ENCODE peak calls at places on chromosomes 6 and 20, in eight cellular contexts. Z, B, M, Y, J, S, D and K are unnamed samples.

GRCh38 chr6:122381494-122382083 is 17.9 kb upstream of the HSF2 start:
- DNase-seq in Z (no peak), B (no peak), M (peak), Y (peak), J (peak), S (peak), D (peak), K (peak)

GRCh38 chr20:1505361-1505760 is 14.1 kb upstream of the SIRPB2 start:
- DNase-seq in Z (no peak), B (no peak), M (no peak), Y (no peak), J (no peak), S (no peak), D (no peak), K (no peak)

GRCh38 chr6:108937170-108937569 is 88.9 kb downstream of the ARMC2 start:
- DNase-seq in Z (no peak), B (no peak), M (no peak), Y (no peak), J (peak), S (no peak), D (no peak), K (no peak)

GRCh38 chr6:156310701-156311100 is 466.5 kb upstream of the ARID1B start:
- DNase-seq in Z (no peak), B (no peak), M (no peak), Y (no peak), J (no peak), S (no peak), D (no peak), K (no peak)

GRCh38 chr20:38091447-38092216 is 58.1 kb downstream of the RPRD1B start:
- DNase-seq in Z (no peak), B (no peak), M (no peak), Y (no peak), J (no peak), S (peak), D (peak), K (no peak)

GRCh38 chr6:91268941-91269340 is 682.1 kb upstream of the MAP3K7 start:
- DNase-seq in Z (no peak), B (no peak), M (no peak), Y (peak), J (no peak), S (no peak), D (peak), K (no peak)

GRCh38 chr6:129353067-129353466 is 356.9 kb downstream of the ARHGAP18 start:
- DNase-seq in Z (peak), B (no peak), M (peak), Y (no peak), J (no peak), S (no peak), D (no peak), K (no peak)

GRCh38 chr6:87197547-87197946 is 42.2 kb downstream of the ZNF292 start:
- DNase-seq in Z (no peak), B (no peak), M (no peak), Y (no peak), J (no peak), S (no peak), D (no peak), K (no peak)

GRCh38 chr20:61387204-61387958 is 135.3 kb downstream of the CDH4 start:
- DNase-seq in Z (no peak), B (no peak), M (peak), Y (peak), J (no peak), S (peak), D (peak), K (no peak)

GRCh38 chr6:11491998-11492397 is 45.6 kb upstream of the TMEM170B start:
- DNase-seq in Z (no peak), B (no peak), M (no peak), Y (no peak), J (no peak), S (no peak), D (no peak), K (no peak)

GRCh38 chr6:47195251-47195650 is 114.5 kb downstream of the TNFRSF21 start:
- DNase-seq in Z (no peak), B (no peak), M (peak), Y (no peak), J (no peak), S (peak), D (peak), K (no peak)

GRCh38 chr6:7243188-7243942 is 69.6 kb downstream of the SSR1 start:
- DNase-seq in Z (no peak), B (peak), M (peak), Y (peak), J (peak), S (peak), D (peak), K (peak)

GRCh38 chr20:24488064-24488799 is 18.8 kb downstream of the SYNDIG1 start:
- DNase-seq in Z (no peak), B (no peak), M (no peak), Y (no peak), J (no peak), S (no peak), D (no peak), K (no peak)

GRCh38 chr20:59525500-59526241 is 78.7 kb upstream of the PHACTR3 start:
- DNase-seq in Z (no peak), B (no peak), M (peak), Y (peak), J (peak), S (peak), D (peak), K (no peak)

GRCh38 chr6:10613693-10614092 is 80.7 kb downstream of the C6orf52 start:
- DNase-seq in Z (no peak), B (no peak), M (no peak), Y (peak), J (no peak), S (no peak), D (no peak), K (no peak)

GRCh38 chr20:18443841-18444240 is 23.0 kb downstream of the DZANK1 start:
- DNase-seq in Z (no peak), B (no peak), M (no peak), Y (peak), J (no peak), S (peak), D (peak), K (no peak)

GRCh38 chr6:68238097-68238597 is 396.9 kb upstream of the ADGRB3 start:
- DNase-seq in Z (no peak), B (no peak), M (no peak), Y (peak), J (no peak), S (no peak), D (peak), K (no peak)

GRCh38 chr20:32742322-32743236 is 688 bp downstream of the COMMD7 start:
- DNase-seq in Z (no peak), B (no peak), M (no peak), Y (no peak), J (no peak), S (no peak), D (no peak), K (no peak)

GRCh38 chr6:37038297-37039198 is 33.1 kb downstream of the FGD2 start:
- DNase-seq in Z (peak), B (peak), M (peak), Y (peak), J (no peak), S (peak), D (peak), K (peak)

GRCh38 chr6:143901885-143902708 is 37.8 kb downstream of the ZC2HC1B start:
- DNase-seq in Z (no peak), B (no peak), M (no peak), Y (peak), J (no peak), S (peak), D (peak), K (no peak)

GRCh38 chr6:146546440-146546839 is 2.8 kb downstream of the RAB32 start:
- DNase-seq in Z (no peak), B (no peak), M (peak), Y (peak), J (no peak), S (peak), D (peak), K (peak)

GRCh38 chr20:58852559-58853271 is at the start of gene GNAS:
- DNase-seq in Z (peak), B (peak), M (peak), Y (peak), J (no peak), S (peak), D (peak), K (no peak)

GRCh38 chr6:22882581-22882980 is 313.2 kb downstream of the HDGFL1 start:
- DNase-seq in Z (no peak), B (no peak), M (no peak), Y (no peak), J (no peak), S (no peak), D (peak), K (no peak)

GRCh38 chr6:157150076-157150475 is 173.2 kb downstream of the TMEM242 start:
- DNase-seq in Z (no peak), B (no peak), M (no peak), Y (peak), J (no peak), S (peak), D (peak), K (no peak)

GRCh38 chr6:14804444-14805210 is 441.2 kb upstream of the JARID2 start:
- DNase-seq in Z (peak), B (peak), M (peak), Y (peak), J (no peak), S (peak), D (peak), K (peak)

GRCh38 chr6:53587291-53587690 is 42.4 kb upstream of the GCLC start:
- DNase-seq in Z (no peak), B (no peak), M (no peak), Y (no peak), J (no peak), S (no peak), D (no peak), K (no peak)

GRCh38 chr20:49345538-49345937 is 67.7 kb upstream of the ZNFX1 start:
- DNase-seq in Z (no peak), B (no peak), M (peak), Y (peak), J (no peak), S (peak), D (peak), K (peak)

GRCh38 chr6:113363866-113364265 is 493.3 kb upstream of the MARCKS start:
- DNase-seq in Z (no peak), B (no peak), M (no peak), Y (peak), J (no peak), S (peak), D (no peak), K (no peak)

GRCh38 chr6:30194797-30195690 is 18.2 kb downstream of the TRIM26 start:
- DNase-seq in Z (no peak), B (no peak), M (no peak), Y (no peak), J (no peak), S (no peak), D (peak), K (no peak)

GRCh38 chr6:144602523-144603180 is 317.5 kb downstream of the UTRN start:
- DNase-seq in Z (no peak), B (no peak), M (no peak), Y (no peak), J (no peak), S (no peak), D (no peak), K (no peak)

GRCh38 chr6:41028618-41029486 is 10.2 kb downstream of the UNC5CL start:
- DNase-seq in Z (no peak), B (no peak), M (no peak), Y (peak), J (no peak), S (no peak), D (no peak), K (no peak)

GRCh38 chr20:39960522-39961420 is 728.3 kb downstream of the MAFB start:
- DNase-seq in Z (no peak), B (no peak), M (peak), Y (no peak), J (no peak), S (no peak), D (no peak), K (no peak)

GRCh38 chr20:8124639-8125038 is 7.4 kb upstream of the PLCB1 start:
- DNase-seq in Z (no peak), B (no peak), M (no peak), Y (no peak), J (no peak), S (peak), D (no peak), K (no peak)

GRCh38 chr20:62447143-62447869 is 20.0 kb upstream of the RBBP8NL start:
- DNase-seq in Z (no peak), B (no peak), M (no peak), Y (no peak), J (no peak), S (no peak), D (no peak), K (no peak)

GRCh38 chr6:163986313-163986712 is 571.8 kb downstream of the QKI start:
- DNase-seq in Z (no peak), B (no peak), M (no peak), Y (peak), J (no peak), S (peak), D (peak), K (no peak)

GRCh38 chr6:91276315-91276714 is 689.4 kb upstream of the MAP3K7 start:
- DNase-seq in Z (no peak), B (no peak), M (no peak), Y (peak), J (no peak), S (peak), D (peak), K (no peak)

GRCh38 chr20:3080939-3081388 is 3.6 kb downstream of the AVP start:
- DNase-seq in Z (no peak), B (no peak), M (peak), Y (no peak), J (no peak), S (peak), D (no peak), K (peak)

GRCh38 chr6:121006024-121006423 is 328.3 kb downstream of the TBC1D32 start:
- DNase-seq in Z (no peak), B (no peak), M (no peak), Y (no peak), J (no peak), S (no peak), D (no peak), K (no peak)

GRCh38 chr6:159267165-159267564 is 98.0 kb downstream of the FNDC1 start:
- DNase-seq in Z (no peak), B (no peak), M (no peak), Y (no peak), J (no peak), S (no peak), D (peak), K (no peak)

GRCh38 chr6:79334674-79335073 is 100.2 kb upstream of the HMGN3 start:
- DNase-seq in Z (no peak), B (no peak), M (no peak), Y (no peak), J (no peak), S (no peak), D (no peak), K (no peak)

DNA sequence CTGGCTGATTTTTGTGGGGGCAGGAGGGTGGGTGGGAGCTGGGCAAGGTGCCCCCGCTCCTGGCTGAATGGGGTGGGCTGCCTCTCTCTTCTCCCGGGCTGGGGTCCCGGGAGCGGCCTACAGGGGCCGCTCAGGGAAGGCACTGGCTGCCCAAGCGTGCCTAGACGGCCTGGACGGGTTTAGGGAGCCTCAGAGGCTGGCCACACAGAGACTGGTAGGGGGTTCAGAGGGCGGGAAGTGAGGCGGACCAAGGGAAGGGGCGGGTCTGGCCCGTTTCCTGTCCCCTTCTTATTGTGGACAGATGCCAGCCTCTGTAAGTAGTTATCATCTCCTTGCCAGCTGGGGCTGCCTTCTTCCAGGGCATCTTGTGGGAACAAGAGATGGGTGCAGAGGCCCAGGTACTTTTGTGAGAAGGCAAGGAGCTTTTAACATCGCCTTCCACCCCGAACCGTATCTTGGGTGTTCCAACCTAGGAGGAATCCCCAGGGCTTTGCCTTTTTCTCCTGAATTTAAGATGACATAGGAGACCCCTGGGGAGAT is 437 bp downstream of the CD40 start:
- DNase-seq in Z (peak), B (peak), M (peak), Y (no peak), J (no peak), S (no peak), D (no peak), K (peak)
- TF ChIP-seq CTCF in Z (no peak), B (no peak), M (no peak), Y (no peak), J (no peak), S (no peak), D (no peak), K (no peak)

DNA sequence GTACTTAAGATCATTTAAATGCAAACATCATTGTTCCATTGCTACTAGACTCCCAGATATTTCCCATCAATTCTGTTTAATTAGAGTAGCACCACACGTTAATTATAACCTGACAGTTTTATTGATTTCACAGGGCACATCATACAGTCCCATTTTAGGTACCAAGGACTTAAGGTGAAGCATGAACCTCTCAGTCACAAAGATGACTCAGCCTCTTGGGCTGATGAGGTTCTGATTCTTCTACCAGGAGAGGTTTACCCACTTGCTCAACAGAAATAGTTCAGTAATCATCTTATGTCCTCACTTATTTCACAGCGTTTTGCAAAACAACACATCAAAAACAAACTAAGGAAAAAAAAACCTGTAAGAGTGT is 98.5 kb downstream of the HIVEP2 start:
- DNase-seq in Z (no peak), B (no peak), M (no peak), Y (no peak), J (no peak), S (peak), D (peak), K (no peak)
- H3K4me3 ChIP-seq in Z (no peak), B (no peak), M (no peak), Y (no peak), J (no peak), S (no peak), D (peak), K (peak)

GRCh38 chr6:98498891-98499290 is 335.5 kb upstream of the POU3F2 start:
- DNase-seq in Z (no peak), B (no peak), M (no peak), Y (peak), J (no peak), S (no peak), D (no peak), K (no peak)
- TF ChIP-seq CTCF in Z (no peak), B (no peak), M (no peak), Y (no peak), J (no peak), S (no peak), D (no peak), K (no peak)

GRCh38 chr20:64101731-64102621 is 5.4 kb downstream of the NPBWR2 start:
- DNase-seq in Z (peak), B (peak), M (peak), Y (no peak), J (no peak), S (no peak), D (no peak), K (no peak)
- H3K4me3 ChIP-seq in Z (no peak), B (peak), M (no peak), Y (no peak), J (peak), S (no peak), D (no peak), K (peak)

GRCh38 chr6:20454201-20454824 is 52.6 kb downstream of the E2F3 start:
- DNase-seq in Z (no peak), B (no peak), M (no peak), Y (no peak), J (no peak), S (no peak), D (no peak), K (no peak)
- TF ChIP-seq CTCF in Z (no peak), B (no peak), M (no peak), Y (no peak), J (no peak), S (no peak), D (no peak), K (no peak)